ENCODE peak calls at places on chromosomes 6 and 20, in eight cellular contexts. T is LHCN-M2; O is HEK293T; R is activated CD4-positive, alpha-beta T cell treated with anti-CD3 and anti-CD28 coated beads, Interleukin-2, amount 50 U/mL, for 1 hour; Z is HT-29; U is MM.1S; Q is NCI-H1930; H is hippocampal formation. L is an unnamed sample.

GRCh38 chr6:48080227-48081009 is 30.6 kb downstream of the PTCHD4 start:
- DNase-seq in Q (peak), O (no peak), H (no peak), U (no peak), Z (no peak), R (no peak), T (no peak), L (no peak)

GRCh38 chr6:27539551-27539950 is 66.6 kb upstream of the ZNF184 start:
- DNase-seq in R (no peak), H (no peak), T (no peak), O (no peak), U (no peak), Z (no peak), Q (no peak), L (no peak)

GRCh38 chr6:13368079-13368478 is 39.7 kb upstream of the TBC1D7 start:
- DNase-seq in Q (no peak), O (no peak), U (no peak), H (no peak), Z (no peak), R (no peak), T (no peak), L (no peak)

GRCh38 chr6:31441368-31442267 is 38.2 kb downstream of the MICA start:
- DNase-seq in U (peak), O (peak), T (peak), R (peak), Z (peak), H (peak), Q (peak), L (peak)

GRCh38 chr6:131602913-131603312 is 25.1 kb downstream of the MED23 start:
- DNase-seq in O (no peak), T (peak), H (no peak), R (no peak), Q (no peak), U (no peak), Z (no peak), L (no peak)

GRCh38 chr20:46757754-46758678 is 48.6 kb downstream of the SLC2A10 start:
- DNase-seq in H (peak), Q (peak), U (peak), O (peak), T (peak), Z (peak), R (peak), L (peak)

GRCh38 chr6:111789593-111789992 is 83.7 kb downstream of the FYN start:
- DNase-seq in Z (no peak), Q (no peak), O (no peak), T (peak), R (no peak), H (no peak), U (no peak), L (no peak)

GRCh38 chr6:39451831-39452230 is 129.3 kb upstream of the KCNK16 start:
- DNase-seq in O (no peak), Z (peak), T (no peak), U (no peak), R (no peak), H (no peak), Q (no peak), L (no peak)

GRCh38 chr20:3766832-3767433 is 620 bp downstream of the ADISSP start:
- DNase-seq in H (no peak), Q (no peak), O (no peak), Z (no peak), R (no peak), T (no peak), U (no peak), L (no peak)